ENCODE peak calls at places on chromosomes 7 and 10, in six cellular contexts. T is IMR-90, X is mammary epithelial cell, L is tibial nerve, Z is heart right ventricle, W is esophagus squamous epithelium. O is an unnamed sample.

GRCh38 chr7:8177109-8177933 is 84.6 kb downstream of the ICA1 start:
- DNase-seq in T (no peak), X (no peak), L (no peak), Z (no peak), W (no peak), O (no peak)

GRCh38 chr7:81331061-81332018 is 412.5 kb upstream of the SEMA3C start:
- DNase-seq in T (peak; percentile 48), X (no peak), L (no peak), Z (no peak), W (no peak), O (peak; percentile 19)

GRCh38 chr7:128939075-128939860 is 1.5 kb downstream of the IRF5 start:
- DNase-seq in T (no peak), X (no peak), L (no peak), Z (no peak), W (no peak), O (no peak)

GRCh38 chr7:73850781-73851207 is 8.5 kb upstream of the METTL27 start:
- DNase-seq in T (peak; percentile 99), X (peak; percentile 98), L (peak; percentile 60), Z (no peak), W (no peak), O (peak; percentile 95)

GRCh38 chr10:67297637-67298181 is 371.9 kb downstream of the LRRTM3 start:
- DNase-seq in T (no peak), X (no peak), L (no peak), Z (no peak), W (no peak), O (no peak)

GRCh38 chr7:66859794-66860645 is 61.0 kb upstream of the TMEM248 start:
- DNase-seq in T (peak; percentile 42), X (no peak), L (no peak), Z (no peak), W (no peak), O (no peak)

GRCh38 chr7:99794585-99795502 is 10.9 kb upstream of the CYP3A4 start:
- DNase-seq in T (no peak), X (no peak), L (no peak), Z (no peak), W (no peak), O (no peak)

GRCh38 chr7:114107522-114107921 is 188.7 kb upstream of the PPP1R3A start:
- DNase-seq in T (no peak), X (no peak), L (no peak), Z (no peak), W (no peak), O (no peak)

GRCh38 chr10:70571636-70572439 is 30.7 kb downstream of the PRF1 start:
- DNase-seq in T (no peak), X (no peak), L (no peak), Z (no peak), W (no peak), O (no peak)

GRCh38 chr10:95388539-95388938 is 97.7 kb upstream of the PDLIM1 start:
- DNase-seq in T (no peak), X (no peak), L (no peak), Z (no peak), W (no peak), O (no peak)

GRCh38 chr7:85454904-85455303 is 268.0 kb upstream of the SEMA3D start:
- DNase-seq in T (peak; percentile 23), X (no peak), L (no peak), Z (no peak), W (no peak), O (no peak)

GRCh38 chr7:73436031-73436929 is 2.7 kb downstream of the FZD9 start:
- DNase-seq in T (no peak), X (no peak), L (no peak), Z (no peak), W (no peak), O (no peak)

GRCh38 chr10:58577394-58577793 is 64.7 kb downstream of the BICC1 start:
- DNase-seq in T (peak; percentile 80), X (no peak), L (no peak), Z (no peak), W (no peak), O (no peak)

GRCh38 chr7:8817448-8818036 is 384.1 kb downstream of the NXPH1 start:
- DNase-seq in T (no peak), X (no peak), L (no peak), Z (no peak), W (no peak), O (no peak)

GRCh38 chr7:133386204-133386603 is 133.3 kb downstream of the EXOC4 start:
- DNase-seq in T (no peak), X (no peak), L (no peak), Z (no peak), W (no peak), O (no peak)

GRCh38 chr7:95974108-95974507 is 201.8 kb downstream of the DYNC1I1 start:
- DNase-seq in T (no peak), X (no peak), L (no peak), Z (no peak), W (no peak), O (no peak)

GRCh38 chr7:18068745-18069144 is 41.1 kb upstream of the PRPS1L1 start:
- DNase-seq in T (no peak), X (no peak), L (no peak), Z (no peak), W (no peak), O (no peak)

GRCh38 chr10:5373321-5373720 is 8.6 kb downstream of the UCN3 start:
- DNase-seq in T (no peak), X (no peak), L (no peak), Z (no peak), W (no peak), O (no peak)

GRCh38 chr10:70779685-70780369 is 5.3 kb downstream of the TBATA start:
- DNase-seq in T (no peak), X (no peak), L (peak; percentile 40), Z (no peak), W (no peak), O (no peak)

GRCh38 chr7:20786779-20787651 is at the start of gene SP8:
- DNase-seq in T (peak; percentile 11), X (peak; percentile 52), L (no peak), Z (peak; percentile 11), W (no peak), O (no peak)

GRCh38 chr7:123769371-123769770 is 20.6 kb upstream of the WASL start:
- DNase-seq in T (peak; percentile 5), X (peak; percentile 83), L (no peak), Z (no peak), W (no peak), O (no peak)

GRCh38 chr7:109226699-109227098 is 657.0 kb downstream of the DNAJB9 start:
- DNase-seq in T (no peak), X (no peak), L (no peak), Z (no peak), W (no peak), O (no peak)

GRCh38 chr7:112994666-112995065 is 92.0 kb downstream of the GPR85 start:
- DNase-seq in T (no peak), X (peak; percentile 55), L (no peak), Z (no peak), W (no peak), O (peak; percentile 86)

GRCh38 chr7:112995091-112995824 is 91.4 kb downstream of the GPR85 start:
- DNase-seq in T (peak; percentile 73), X (peak; percentile 71), L (no peak), Z (peak; percentile 13), W (no peak), O (peak; percentile 94)

GRCh38 chr7:112997831-112998230 is 88.8 kb downstream of the GPR85 start:
- DNase-seq in T (no peak), X (peak; percentile 84), L (no peak), Z (no peak), W (no peak), O (no peak)

GRCh38 chr7:113000316-113001020 is 86.2 kb downstream of the GPR85 start:
- DNase-seq in T (no peak), X (no peak), L (no peak), Z (no peak), W (no peak), O (no peak)

GRCh38 chr7:112996472-112996871 is 90.2 kb downstream of the GPR85 start:
- DNase-seq in T (no peak), X (no peak), L (no peak), Z (no peak), W (no peak), O (no peak)
- H3K27ac ChIP-seq in T (no peak overlapping the region), X (peak overlapping the region; percentile 81), L (no peak overlapping the region), Z (peak overlapping the region; percentile 90), W (no peak overlapping the region), O (no peak overlapping the region)

GRCh38 chr7:69211739-69212138 is 386.5 kb upstream of the AUTS2 start:
- DNase-seq in T (no peak), X (no peak), L (no peak), Z (no peak), W (no peak), O (no peak)
- TF ChIP-seq CTCF in T (no peak), X (no peak), L (no peak), Z (no peak), W (no peak), O (no peak)

DNA sequence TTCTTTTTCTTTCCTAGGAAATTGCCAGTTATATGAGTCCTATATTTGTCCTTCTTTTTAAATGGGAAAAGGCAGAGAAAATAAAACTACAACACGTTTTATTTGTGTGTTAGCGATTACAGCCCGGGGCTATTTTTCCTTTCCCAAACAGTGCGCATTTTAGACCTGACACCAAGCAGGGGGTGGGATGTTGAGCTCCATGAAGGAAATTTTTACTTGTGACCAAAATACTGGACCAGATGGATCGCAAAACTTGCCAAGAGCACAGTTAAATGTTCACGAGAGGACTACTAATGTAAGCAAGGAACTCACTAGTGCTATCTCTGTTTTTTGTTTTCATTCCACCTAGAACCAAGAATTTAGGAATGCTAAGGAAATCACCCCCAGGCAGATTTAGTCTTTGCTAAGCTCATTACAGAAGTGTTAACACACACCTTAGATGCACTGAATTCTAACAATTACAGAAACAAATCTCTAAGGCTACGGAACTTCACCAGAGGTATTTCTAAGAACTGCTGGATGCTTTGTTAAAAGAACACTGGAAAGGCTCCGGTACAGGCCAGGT is 114.8 kb downstream of the JAZF1 start:
- DNase-seq in T (no peak), X (no peak), L (no peak), Z (no peak), W (no peak), O (no peak)
- H3K4me1 ChIP-seq in T (peaks cover 31% of the 10 kb centered on the region), X (peaks cover 12% of the 10 kb centered on the region), L (peaks cover 36% of the 10 kb centered on the region), Z (no peaks in the 10 kb centered on the region), W (no peaks in the 10 kb centered on the region), O (peaks cover 7% of the 10 kb centered on the region)

GRCh38 chr7:151729521-151729921 is 147.4 kb downstream of the PRKAG2 start:
- DNase-seq in T (no peak), X (no peak), L (no peak), Z (no peak), W (no peak), O (no peak)

GRCh38 chr7:151727579-151728285 is 149.2 kb downstream of the PRKAG2 start:
- DNase-seq in T (peak; percentile 97), X (peak; percentile 98), L (peak; percentile 83), Z (peak; percentile 56), W (peak; percentile 27), O (peak; percentile 98)

GRCh38 chr7:151728286-151728660 is 148.6 kb downstream of the PRKAG2 start:
- DNase-seq in T (no peak), X (no peak), L (no peak), Z (no peak), W (no peak), O (no peak)

GRCh38 chr7:151726875-151727578 is 149.9 kb downstream of the PRKAG2 start:
- DNase-seq in T (no peak), X (no peak), L (no peak), Z (no peak), W (no peak), O (no peak)

DNA sequence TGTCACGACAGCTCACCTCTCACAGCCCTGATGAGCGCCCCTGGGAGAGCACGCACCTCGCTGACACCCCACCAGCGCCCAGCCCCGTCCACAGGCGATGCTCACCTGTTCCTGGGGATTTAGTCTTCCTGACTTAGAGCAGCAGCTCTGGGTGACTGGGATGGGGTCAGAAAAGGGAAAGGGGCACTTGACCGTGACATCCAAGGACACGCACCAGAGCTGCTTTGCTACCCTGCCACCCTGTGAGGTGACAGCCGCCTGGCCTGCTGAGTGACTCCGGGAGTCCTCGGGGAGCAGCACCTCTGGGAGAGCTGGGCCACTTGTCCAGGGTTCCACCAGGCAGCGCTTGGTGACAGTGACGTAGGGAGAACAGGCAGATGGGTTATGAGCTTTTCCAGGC is 148.2 kb downstream of the PRKAG2 start:
- DNase-seq in T (no peak), X (no peak), L (no peak), Z (no peak), W (no peak), O (no peak)
- H3K27ac ChIP-seq in T (no peak overlapping the region), X (no peak overlapping the region), L (no peak overlapping the region), Z (peak overlapping the region; percentile 52), W (peak overlapping the region; percentile 21), O (no peak overlapping the region)

O was measured in foreskin keratinocyte.